ENCODE peak calls at places on chromosome 18, in six cellular contexts. E is astrocyte of the spinal cord; A is NCI-H82; X is hypothalamus; Y is stimulated activated naive CD4-positive, alpha-beta T cell; K is GM12865. Z is an unnamed sample.

GRCh38 chr18:79560042-79560860 is 119.4 kb upstream of the CTDP1 start:
- DNase-seq in X (no peak), K (no peak), Y (no peak), E (no peak), A (no peak), Z (no peak)

GRCh38 chr18:46163941-46164499 is 59.8 kb downstream of the HAUS1 start:
- DNase-seq in K (no peak), X (no peak), A (no peak), Y (no peak), E (no peak), Z (no peak)

GRCh38 chr18:46632401-46633089 is 24.5 kb downstream of the LOXHD1 start:
- DNase-seq in A (no peak), K (no peak), X (no peak), Y (no peak), E (no peak), Z (peak)

GRCh38 chr18:12056884-12057402 is 36.7 kb upstream of the ANKRD62 start:
- DNase-seq in Y (no peak), X (no peak), K (no peak), E (no peak), A (no peak), Z (no peak)

GRCh38 chr18:9139400-9140039 is 2.9 kb downstream of the ANKRD12 start:
- DNase-seq in X (no peak), K (peak), A (no peak), Y (no peak), E (no peak), Z (no peak)

GRCh38 chr18:58144106-58144505 is 100.1 kb downstream of the NEDD4L start:
- DNase-seq in Y (no peak), E (no peak), A (no peak), X (no peak), K (no peak), Z (no peak)

GRCh38 chr18:75679347-75679746 is 251.8 kb upstream of the SMIM21 start:
- DNase-seq in E (peak), X (no peak), Y (no peak), A (no peak), K (no peak), Z (no peak)

GRCh38 chr18:59986139-59986538 is 86.3 kb downstream of the PMAIP1 start:
- DNase-seq in Y (no peak), K (no peak), E (no peak), A (no peak), X (no peak), Z (no peak)

GRCh38 chr18:5611221-5611620 is 67.4 kb upstream of the EPB41L3 start:
- DNase-seq in K (no peak), X (no peak), E (no peak), Y (no peak), A (no peak), Z (no peak)